ENCODE peak calls at places on chromosomes 5 and 9, in ten cellular contexts. M is activated T-cell treated with anti-CD3 and anti-CD28 coated beads for 48 hours; K is IMR-90; O is K562; V is NAMALWA; F is NCI-H82; X is A172; P is NCI-H1092 treated with DMSO at 0.1 percent for 48 hours; G is stimulated activated CD4-positive, alpha-beta T cell treated with anti-CD3 and anti-CD28 coated beads, Interleukin-1b, Interleukin-23, amount 100 ng/mL, for 4 hours; Q is tibial nerve. U is an unnamed sample.

GRCh38 chr9:99000480-99001395 is 57.0 kb downstream of the COL15A1 start:
- DNase-seq in X (peak; percentile 64), K (peak; percentile 85), G (peak; percentile 43), O (peak; percentile 63), M (peak; percentile 21), F (peak; percentile 69), V (peak; percentile 70), P (peak; percentile 59), Q (no peak), U (peak; percentile 71)

GRCh38 chr9:89675403-89675771 is 70.6 kb downstream of the GADD45G start:
- DNase-seq in P (no peak), G (no peak), F (peak; percentile 95), O (no peak), V (no peak), X (no peak), K (no peak), Q (no peak), M (no peak), U (no peak)

GRCh38 chr9:68822596-68823165 is 117.6 kb downstream of the PIP5K1B start:
- DNase-seq in O (no peak), F (no peak), K (no peak), V (no peak), Q (no peak), G (no peak), M (no peak), P (no peak), X (no peak), U (no peak)

GRCh38 chr9:114081441-114082016 is 3.4 kb upstream of the AMBP start:
- DNase-seq in P (no peak), K (no peak), Q (no peak), X (no peak), F (no peak), G (no peak), V (no peak), O (no peak), M (no peak), U (no peak)

GRCh38 chr5:104111622-104112021 is 549.0 kb upstream of the NUDT12 start:
- DNase-seq in M (no peak), V (no peak), G (no peak), F (no peak), P (no peak), X (no peak), K (no peak), O (no peak), Q (no peak), U (no peak)

GRCh38 chr9:121372239-121372562 is 2.2 kb upstream of the STOM start:
- DNase-seq in Q (no peak), K (no peak), F (no peak), X (no peak), G (no peak), M (no peak), P (no peak), O (no peak), V (no peak), U (no peak)

GRCh38 chr5:39341934-39342333 is 22.4 kb downstream of the C9 start:
- DNase-seq in K (no peak), M (no peak), Q (no peak), F (no peak), X (no peak), P (no peak), G (no peak), O (no peak), V (no peak), U (no peak)

GRCh38 chr5:170632266-170632984 is 128.6 kb downstream of the KCNIP1 start:
- DNase-seq in Q (no peak), O (peak; percentile 24), G (no peak), M (no peak), P (no peak), K (no peak), V (peak; percentile 27), F (no peak), X (no peak), U (no peak)

GRCh38 chr5:15995206-15996052 is 184.2 kb downstream of the MARCHF11 start:
- DNase-seq in X (peak; percentile 47), K (peak; percentile 55), Q (no peak), F (peak; percentile 59), V (peak; percentile 42), O (no peak), M (no peak), G (no peak), P (no peak), U (peak; percentile 47)

GRCh38 chr5:180527659-180528058 is 33.5 kb downstream of the CNOT6 start:
- DNase-seq in G (no peak), K (no peak), Q (no peak), F (no peak), P (no peak), O (no peak), X (no peak), M (no peak), V (no peak), U (no peak)

GRCh38 chr5:80216096-80216495 is 39.8 kb downstream of the SERINC5 start:
- DNase-seq in O (no peak), P (no peak), K (no peak), V (no peak), M (no peak), Q (no peak), F (no peak), G (no peak), X (no peak), U (no peak)

GRCh38 chr9:115393976-115394775 is 276.2 kb upstream of the TNC start:
- DNase-seq in X (peak; percentile 19), V (no peak), P (no peak), K (no peak), G (no peak), O (no peak), Q (no peak), F (no peak), M (no peak), U (no peak)

GRCh38 chr5:62596691-62597090 is 18.1 kb downstream of the LRRC70 start:
- DNase-seq in M (no peak), Q (no peak), G (no peak), V (no peak), P (no peak), X (no peak), K (peak; percentile 45), O (no peak), F (no peak), U (no peak)

GRCh38 chr5:64784451-64785025 is 15.8 kb downstream of the CWC27 start:
- DNase-seq in V (peak; percentile 84), M (peak; percentile 33), K (peak; percentile 86), F (peak; percentile 79), P (peak; percentile 59), G (peak; percentile 46), Q (peak; percentile 41), X (peak; percentile 65), O (peak; percentile 34), U (peak; percentile 82)

GRCh38 chr9:70567511-70567910 is 153.1 kb upstream of the KLF9 start:
- DNase-seq in F (no peak), V (no peak), Q (no peak), O (no peak), M (no peak), P (no peak), G (no peak), X (no peak), K (no peak), U (no peak)

GRCh38 chr9:70085241-70085640 is 41.6 kb downstream of the MAMDC2 start:
- DNase-seq in X (peak; percentile 37), K (peak; percentile 66), O (no peak), P (no peak), G (no peak), V (no peak), M (no peak), F (peak; percentile 98), Q (no peak), U (peak; percentile 34)

GRCh38 chr9:107751522-107752235 is 262.1 kb upstream of the KLF4 start:
- DNase-seq in V (no peak), F (no peak), K (peak; percentile 83), X (peak; percentile 87), M (no peak), O (no peak), Q (no peak), P (no peak), G (no peak), U (peak; percentile 82)

GRCh38 chr9:32550046-32550608 is 2.0 kb upstream of the SMIM27 start:
- DNase-seq in V (peak; percentile 54), Q (no peak), F (peak; percentile 33), X (peak; percentile 4), O (no peak), G (no peak), P (peak; percentile 38), K (peak; percentile 53), M (no peak), U (peak; percentile 57)

GRCh38 chr5:39424751-39425524 is at the start of gene DAB2:
- DNase-seq in K (peak; percentile 96), Q (peak; percentile 71), G (peak; percentile 28), O (peak; percentile 78), F (peak; percentile 47), V (no peak), P (no peak), X (peak; percentile 97), M (peak; percentile 34), U (peak; percentile 50)

GRCh38 chr5:448061-448765 is 5.2 kb downstream of the EXOC3 start:
- DNase-seq in V (no peak), O (no peak), Q (no peak), M (no peak), F (no peak), K (no peak), X (no peak), P (no peak), G (no peak), U (no peak)

GRCh38 chr9:137679249-137679648 is 60.4 kb downstream of the EHMT1 start:
- DNase-seq in V (peak; percentile 70), F (no peak), O (no peak), G (no peak), P (no peak), X (no peak), Q (no peak), M (no peak), K (no peak), U (no peak)

GRCh38 chr9:16125637-16126036 is 572.8 kb downstream of the CCDC171 start:
- DNase-seq in F (no peak), M (no peak), K (peak; percentile 62), O (no peak), Q (no peak), X (no peak), P (no peak), V (no peak), G (no peak), U (no peak)

GRCh38 chr5:72920690-72921089 is 35.2 kb upstream of the FCHO2 start:
- DNase-seq in F (peak; percentile 10), Q (no peak), O (no peak), P (peak; percentile 4), V (peak; percentile 46), K (peak; percentile 55), M (no peak), X (peak; percentile 51), G (no peak), U (peak; percentile 74)

GRCh38 chr5:150119421-150120061 is 33.2 kb upstream of the CSF1R start:
- DNase-seq in X (no peak), V (no peak), K (no peak), M (no peak), Q (peak; percentile 11), G (no peak), P (no peak), O (no peak), F (no peak), U (no peak)

GRCh38 chr9:129720181-129720864 is 32.5 kb downstream of the PTGES start:
- DNase-seq in K (no peak), P (no peak), Q (no peak), X (no peak), O (peak; percentile 83), V (no peak), M (no peak), F (peak; percentile 31), G (no peak), U (no peak)

GRCh38 chr9:69748304-69748703 is 11.5 kb downstream of the PTAR1 start:
- DNase-seq in K (no peak), V (no peak), G (no peak), F (no peak), M (no peak), Q (no peak), O (no peak), P (no peak), X (no peak), U (no peak)

GRCh38 chr5:1005904-1006655 is 2.5 kb upstream of the NKD2 start:
- DNase-seq in X (no peak), M (no peak), P (no peak), G (no peak), Q (no peak), V (no peak), F (no peak), K (no peak), O (no peak), U (no peak)

GRCh38 chr5:123673107-123673506 is 161.1 kb downstream of the CSNK1G3 start:
- DNase-seq in K (no peak), F (peak; percentile 9), Q (no peak), M (no peak), P (no peak), G (no peak), O (no peak), X (no peak), V (no peak), U (no peak)

U was measured in RKO.